ENCODE peak calls at places on chromosomes 11 and 22, in nine cellular contexts. J is mammary epithelial cell, K is lung, R is body of pancreas, W is heart right ventricle, S is left ventricle myocardium inferior, F is PC-3, N is HCT116, B is OCI-LY7. E is an unnamed sample.

GRCh38 chr11:118910309-118911112 is 15.2 kb downstream of the BCL9L start:
- DNase-seq in J (peak; percentile 81), K (peak; percentile 83), R (peak; percentile 80), W (peak; percentile 82), S (peak; percentile 77), F (peak; percentile 93), N (no peak), B (no peak), E (peak; percentile 81)

GRCh38 chr11:72343159-72343756 is 91.1 kb downstream of the CLPB start:
- DNase-seq in J (no peak), K (no peak), R (no peak), W (no peak), S (no peak), F (peak; percentile 40), N (no peak), B (no peak), E (no peak)

GRCh38 chr11:71156301-71156700 is 96.1 kb downstream of the SHANK2 start:
- DNase-seq in J (no peak), K (no peak), R (no peak), W (no peak), S (no peak), F (no peak), N (no peak), B (no peak), E (no peak)

GRCh38 chr11:93857413-93858185 is 7.2 kb upstream of the VSTM5 start:
- DNase-seq in J (no peak), K (peak; percentile 10), R (no peak), W (no peak), S (no peak), F (peak; percentile 22), N (no peak), B (no peak), E (no peak)

GRCh38 chr11:8207080-8208000 is 38.5 kb upstream of the RIC3 start:
- DNase-seq in J (no peak), K (no peak), R (no peak), W (no peak), S (no peak), F (no peak), N (no peak), B (no peak), E (no peak)

GRCh38 chr11:72789493-72790131 is 4.2 kb downstream of the STARD10 start:
- DNase-seq in J (peak; percentile 29), K (no peak), R (no peak), W (peak; percentile 44), S (peak; percentile 68), F (peak; percentile 75), N (no peak), B (no peak), E (no peak)

GRCh38 chr11:134176284-134176683 is 47.5 kb downstream of the NCAPD3 start:
- DNase-seq in J (no peak), K (no peak), R (no peak), W (no peak), S (no peak), F (no peak), N (no peak), B (no peak), E (no peak)

GRCh38 chr22:22384668-22385244 is 123.8 kb downstream of the ZNF280B start:
- DNase-seq in J (no peak), K (no peak), R (no peak), W (no peak), S (no peak), F (no peak), N (no peak), B (no peak), E (no peak)

DNA sequence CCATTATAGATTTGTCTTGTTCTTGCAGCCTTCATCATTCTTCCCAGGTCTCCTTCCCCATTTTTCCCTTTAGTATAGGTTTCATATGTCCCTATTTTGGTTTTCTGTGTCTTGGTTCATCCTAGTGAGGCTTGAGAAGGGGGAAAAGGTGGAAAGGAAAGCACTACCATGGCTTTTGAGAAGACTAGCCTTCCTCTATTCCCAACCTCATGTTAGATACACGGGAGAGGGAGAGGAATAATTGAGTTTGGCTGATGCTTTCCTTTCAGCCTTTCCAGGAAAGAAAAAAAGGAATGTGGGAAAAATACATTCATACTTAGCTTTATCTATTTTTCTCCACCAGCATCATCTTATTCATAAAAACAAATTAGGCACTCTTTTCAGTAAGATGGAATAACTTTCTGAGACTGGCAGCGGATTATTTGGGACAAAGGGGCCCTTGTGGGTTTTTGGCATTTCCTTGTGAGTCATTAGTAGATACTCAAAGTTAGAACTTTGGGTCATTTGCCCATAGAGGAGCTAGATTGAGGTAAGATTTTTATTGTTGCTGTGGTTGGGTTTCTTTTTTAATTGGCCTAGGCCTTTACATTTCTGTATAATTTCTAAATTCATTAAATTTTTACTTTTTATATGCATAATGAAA is 23.8 kb downstream of the CAPRIN1 start:
- DNase-seq in J (peak; percentile 83), K (no peak), R (no peak), W (no peak), S (no peak), F (peak; percentile 78), N (peak; percentile 60), B (no peak), E (no peak)
- H3K27ac ChIP-seq in J (peak overlapping the region; percentile 86), K (no peak overlapping the region), R (no peak overlapping the region), W (no peak overlapping the region), S (peak overlapping the region; percentile 13), F (peak overlapping the region; percentile 81), N (peak overlapping the region; percentile 76), B (no peak overlapping the region), E (peak overlapping the region; percentile 47)

GRCh38 chr22:47206185-47206584 is 443.7 kb downstream of the TBC1D22A start:
- DNase-seq in J (no peak), K (no peak), R (no peak), W (no peak), S (no peak), F (no peak), N (no peak), B (no peak), E (no peak)
- H3K9me3 ChIP-seq in J (peaks cover 33% of the 10 kb centered on the region), K (peaks cover 2% of the 10 kb centered on the region), R (no peaks in the 10 kb centered on the region), W (no peaks in the 10 kb centered on the region), S (no peaks in the 10 kb centered on the region), F (no peaks in the 10 kb centered on the region), N (no peaks in the 10 kb centered on the region), B (no peaks in the 10 kb centered on the region), E (peaks cover 16% of the 10 kb centered on the region)

GRCh38 chr11:394034-394857 is at the start of gene PKP3:
- DNase-seq in J (peak; percentile 97), K (peak; percentile 88), R (peak; percentile 92), W (peak; percentile 41), S (no peak), F (peak; percentile 93), N (peak; percentile 83), B (no peak), E (no peak)

GRCh38 chr11:396948-397548 is 3.0 kb downstream of the PKP3 start:
- DNase-seq in J (no peak), K (no peak), R (peak; percentile 52), W (peak; percentile 66), S (peak; percentile 71), F (no peak), N (no peak), B (no peak), E (no peak)

GRCh38 chr11:394858-395655 is 1.0 kb downstream of the PKP3 start:
- DNase-seq in J (no peak), K (no peak), R (no peak), W (no peak), S (no peak), F (no peak), N (no peak), B (no peak), E (no peak)

GRCh38 chr11:395866-396265 is 1.9 kb downstream of the PKP3 start:
- DNase-seq in J (peak; percentile 41), K (no peak), R (no peak), W (no peak), S (no peak), F (no peak), N (no peak), B (no peak), E (no peak)

DNA sequence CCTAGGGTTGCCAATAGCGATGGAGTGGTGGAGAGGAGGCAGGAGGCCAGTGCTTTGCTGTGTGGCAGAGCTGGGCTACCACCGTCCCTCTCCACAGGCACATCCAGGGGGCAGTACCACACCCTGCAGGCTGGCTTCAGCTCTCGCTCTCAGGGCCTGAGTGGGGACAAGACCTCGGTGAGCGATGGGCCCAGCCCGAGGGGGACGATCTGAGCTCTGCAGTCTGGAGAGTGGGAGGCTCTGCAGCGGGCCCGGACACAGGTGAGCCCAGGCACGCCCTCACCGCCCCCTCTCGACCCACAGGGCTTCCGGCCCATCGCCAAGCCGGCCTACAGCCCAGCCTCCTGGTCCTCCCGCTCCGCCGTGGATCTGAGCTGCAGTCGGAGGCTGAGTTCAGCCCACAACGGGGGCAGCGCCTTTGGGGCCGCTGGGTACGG is 2.5 kb downstream of the PKP3 start:
- DNase-seq in J (no peak), K (no peak), R (no peak), W (no peak), S (no peak), F (no peak), N (no peak), B (no peak), E (no peak)
- TF ChIP-seq CTCF in J (peak; percentile 47), K (no peak), R (no peak), W (peak; percentile 7), S (peak; percentile 25), F (peak; percentile 38), N (no peak), B (no peak), E (peak; percentile 26)

GRCh38 chr11:83194284-83195175 is 1.0 kb downstream of the ANKRD42 start:
- DNase-seq in J (peak; percentile 62), K (peak; percentile 65), R (peak; percentile 51), W (peak; percentile 61), S (peak; percentile 60), F (peak; percentile 66), N (no peak), B (peak; percentile 56), E (no peak)
- H3K27ac ChIP-seq in J (peak overlapping the region; percentile 92), K (peak overlapping the region; percentile 99), R (peak overlapping the region; percentile 64), W (peak overlapping the region; percentile 86), S (peak overlapping the region; percentile 92), F (peak overlapping the region; percentile 29), N (peak overlapping the region; percentile 65), B (no peak overlapping the region), E (peak overlapping the region; percentile 81)

DNA sequence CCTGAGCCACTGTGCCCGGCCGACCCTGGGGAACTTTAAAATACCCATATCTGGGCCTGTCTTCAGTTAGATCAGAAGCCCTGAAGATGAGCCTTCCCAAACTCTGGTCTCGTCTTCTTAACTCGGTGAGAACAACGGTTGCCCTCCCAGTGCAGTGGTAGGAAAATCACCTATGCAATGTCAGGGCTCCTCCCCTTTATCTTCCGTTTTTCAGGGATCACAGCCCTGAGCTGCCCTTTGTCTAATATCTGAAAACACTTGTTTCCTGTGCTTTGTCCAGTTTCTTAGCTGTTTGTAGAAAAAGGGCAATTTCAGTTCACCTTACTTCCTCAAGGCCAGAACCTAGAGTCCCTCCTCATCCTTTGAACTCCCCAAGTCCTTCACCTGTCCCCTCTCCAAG is 9.4 kb downstream of the DRAP1 start:
- DNase-seq in J (no peak), K (no peak), R (no peak), W (no peak), S (no peak), F (no peak), N (no peak), B (peak; percentile 16), E (no peak)
- H3K9me3 ChIP-seq in J (no peaks in the 10 kb centered on the region), K (no peaks in the 10 kb centered on the region), R (no peaks in the 10 kb centered on the region), W (no peaks in the 10 kb centered on the region), S (no peaks in the 10 kb centered on the region), F (no peaks in the 10 kb centered on the region), N (no peaks in the 10 kb centered on the region), B (no peaks in the 10 kb centered on the region), E (no peaks in the 10 kb centered on the region)

GRCh38 chr11:110249066-110249465 is 47.3 kb downstream of the RDX start:
- DNase-seq in J (no peak), K (no peak), R (no peak), W (no peak), S (no peak), F (peak; percentile 35), N (no peak), B (no peak), E (no peak)
- TF ChIP-seq CTCF in J (peak; percentile 21), K (no peak), R (peak; percentile 14), W (no peak), S (peak; percentile 38), F (peak; percentile 71), N (peak; percentile 42), B (peak; percentile 75), E (peak; percentile 37)

GRCh38 chr22:49010086-49010863 is 817.4 kb downstream of the BRD1 start:
- DNase-seq in J (no peak), K (no peak), R (no peak), W (no peak), S (no peak), F (no peak), N (no peak), B (no peak), E (no peak)
- H3K27ac ChIP-seq in J (no peak overlapping the region), K (no peak overlapping the region), R (no peak overlapping the region), W (no peak overlapping the region), S (no peak overlapping the region), F (no peak overlapping the region), N (no peak overlapping the region), B (no peak overlapping the region), E (no peak overlapping the region)